ENCODE peak calls at places on chromosomes 11 and 22, in six cellular contexts. V, L, W, R, C and T are unnamed samples.
A peak's percentile ranks its signal among the peaks of the same experiment; 100 is the strongest.

GRCh38 chr11:7667460-7667859 is 5.8 kb downstream of the CYB5R2 start:
- DNase-seq in V (no peak), L (no peak), W (no peak), R (no peak), C (no peak), T (no peak)

GRCh38 chr22:48045369-48045768 is 1282.9 kb downstream of the TBC1D22A start:
- DNase-seq in V (no peak), L (no peak), W (no peak), R (no peak), C (no peak), T (no peak)

GRCh38 chr11:134516529-134516928 is 104.5 kb upstream of the B3GAT1 start:
- DNase-seq in V (no peak), L (peak; percentile 48), W (no peak), R (no peak), C (no peak), T (no peak)

GRCh38 chr11:17764446-17765218 is 30.1 kb downstream of the KCNC1 start:
- DNase-seq in V (no peak), L (no peak), W (no peak), R (no peak), C (no peak), T (no peak)

GRCh38 chr11:9615031-9615451 is 41.6 kb downstream of the WEE1 start:
- DNase-seq in V (no peak), L (no peak), W (no peak), R (no peak), C (no peak), T (no peak)

GRCh38 chr11:71414645-71415044 is 33.5 kb downstream of the DHCR7 start:
- DNase-seq in V (no peak), L (no peak), W (no peak), R (no peak), C (no peak), T (no peak)

GRCh38 chr11:72738199-72739141 is 13.7 kb downstream of the ARAP1 start:
- DNase-seq in V (no peak), L (peak; percentile 77), W (peak; percentile 79), R (no peak), C (no peak), T (peak; percentile 58)

GRCh38 chr11:11979487-11980117 is 28.8 kb downstream of the DKK3 start:
- DNase-seq in V (no peak), L (peak; percentile 64), W (peak; percentile 60), R (no peak), C (no peak), T (peak; percentile 58)

GRCh38 chr11:16632295-16633200 is 105.9 kb upstream of the C11orf58 start:
- DNase-seq in V (no peak), L (peak; percentile 55), W (no peak), R (no peak), C (no peak), T (peak; percentile 62)

GRCh38 chr11:67120881-67121710 is 2.0 kb downstream of the KDM2A start:
- DNase-seq in V (no peak), L (no peak), W (no peak), R (no peak), C (no peak), T (peak; percentile 44)